ENCODE peak calls at places on chromosomes 7 and 10, in eight cellular contexts. One of them, this sample, is unnamed.
A peak's percentile ranks its signal among the peaks of the same experiment; 100 is the strongest.

GRCh38 chr7:99617187-99617781 is 538 bp downstream of the ZSCAN25 start:
- DNase-seq in GM23338: no peak
- DNase-seq in K562: no peak
- DNase-seq in CD8-positive, alpha-beta T cell: no peak
- DNase-seq in stomach: no peak
- DNase-seq in uterus: no peak
- DNase-seq in OCI-LY7: no peak
- DNase-seq in GM23248: peak; percentile 5
- DNase-seq in this sample: no peak

GRCh38 chr10:48231178-48231577 is 43.3 kb downstream of the FRMPD2 start:
- DNase-seq in GM23338: no peak
- DNase-seq in OCI-LY7: no peak
- DNase-seq in stomach: no peak
- DNase-seq in uterus: no peak
- DNase-seq in CD8-positive, alpha-beta T cell: no peak
- DNase-seq in GM23248: no peak
- DNase-seq in K562: no peak
- DNase-seq in this sample: no peak

GRCh38 chr7:159067870-159068787 is 76.5 kb downstream of the VIPR2 start:
- DNase-seq in stomach: no peak
- DNase-seq in CD8-positive, alpha-beta T cell: no peak
- DNase-seq in GM23338: no peak
- DNase-seq in uterus: peak; percentile 59
- DNase-seq in GM23248: no peak
- DNase-seq in OCI-LY7: no peak
- DNase-seq in K562: peak; percentile 58
- DNase-seq in this sample: peak; percentile 7

GRCh38 chr10:127974911-127975310 is 68.0 kb downstream of the PTPRE start:
- DNase-seq in K562: no peak
- DNase-seq in stomach: no peak
- DNase-seq in CD8-positive, alpha-beta T cell: no peak
- DNase-seq in GM23248: no peak
- DNase-seq in uterus: no peak
- DNase-seq in GM23338: no peak
- DNase-seq in OCI-LY7: no peak
- DNase-seq in this sample: no peak

GRCh38 chr7:471866-472639 is 47.6 kb downstream of the PDGFA start:
- DNase-seq in GM23338: no peak
- DNase-seq in uterus: peak; percentile 74
- DNase-seq in stomach: peak; percentile 72
- DNase-seq in CD8-positive, alpha-beta T cell: no peak
- DNase-seq in OCI-LY7: no peak
- DNase-seq in K562: peak; percentile 87
- DNase-seq in GM23248: peak; percentile 88
- DNase-seq in this sample: no peak

GRCh38 chr7:106871793-106872571 is 6.9 kb downstream of the PIK3CG start:
- DNase-seq in K562: peak; percentile 27
- DNase-seq in GM23248: no peak
- DNase-seq in uterus: no peak
- DNase-seq in CD8-positive, alpha-beta T cell: no peak
- DNase-seq in stomach: no peak
- DNase-seq in GM23338: no peak
- DNase-seq in OCI-LY7: peak; percentile 33
- DNase-seq in this sample: no peak

GRCh38 chr10:103458720-103459119 is at the start of gene CALHM1:
- DNase-seq in stomach: no peak
- DNase-seq in CD8-positive, alpha-beta T cell: no peak
- DNase-seq in GM23338: peak; percentile 76
- DNase-seq in K562: peak; percentile 45
- DNase-seq in OCI-LY7: peak; percentile 70
- DNase-seq in uterus: no peak
- DNase-seq in GM23248: no peak
- DNase-seq in this sample: no peak

GRCh38 chr10:22849077-22849810 is 78.6 kb upstream of the ARMC3 start:
- DNase-seq in stomach: peak; percentile 86
- DNase-seq in K562: no peak
- DNase-seq in CD8-positive, alpha-beta T cell: no peak
- DNase-seq in OCI-LY7: no peak
- DNase-seq in GM23338: no peak
- DNase-seq in uterus: peak; percentile 71
- DNase-seq in GM23248: peak; percentile 72
- DNase-seq in this sample: peak; percentile 47

GRCh38 chr7:128874140-128875031 is 11.7 kb downstream of the ATP6V1F start:
- DNase-seq in stomach: no peak
- DNase-seq in uterus: no peak
- DNase-seq in OCI-LY7: no peak
- DNase-seq in GM23248: no peak
- DNase-seq in CD8-positive, alpha-beta T cell: no peak
- DNase-seq in GM23338: no peak
- DNase-seq in K562: no peak
- DNase-seq in this sample: peak; percentile 95

GRCh38 chr10:107576746-107577145 is 412.2 kb upstream of the SORCS1 start:
- DNase-seq in stomach: peak; percentile 30
- DNase-seq in K562: no peak
- DNase-seq in CD8-positive, alpha-beta T cell: no peak
- DNase-seq in uterus: no peak
- DNase-seq in OCI-LY7: no peak
- DNase-seq in GM23248: peak; percentile 26
- DNase-seq in GM23338: no peak
- DNase-seq in this sample: no peak

GRCh38 chr7:44278451-44279161 is 46.8 kb downstream of the CAMK2B start:
- DNase-seq in CD8-positive, alpha-beta T cell: no peak
- DNase-seq in uterus: peak; percentile 4
- DNase-seq in GM23338: no peak
- DNase-seq in OCI-LY7: no peak
- DNase-seq in K562: no peak
- DNase-seq in GM23248: peak; percentile 20
- DNase-seq in stomach: no peak
- DNase-seq in this sample: no peak

GRCh38 chr7:80719261-80719660 is 80.8 kb downstream of the CD36 start:
- DNase-seq in uterus: no peak
- DNase-seq in K562: no peak
- DNase-seq in GM23248: peak; percentile 88
- DNase-seq in CD8-positive, alpha-beta T cell: no peak
- DNase-seq in GM23338: no peak
- DNase-seq in stomach: no peak
- DNase-seq in OCI-LY7: no peak
- DNase-seq in this sample: no peak

GRCh38 chr7:50629238-50629901 is 64.2 kb upstream of the DDC start:
- DNase-seq in GM23338: no peak
- DNase-seq in CD8-positive, alpha-beta T cell: no peak
- DNase-seq in OCI-LY7: no peak
- DNase-seq in GM23248: no peak
- DNase-seq in uterus: no peak
- DNase-seq in stomach: no peak
- DNase-seq in K562: no peak
- DNase-seq in this sample: no peak
- H3K27ac ChIP-seq in GM23338: no peak overlapping the region
- H3K27ac ChIP-seq in CD8-positive, alpha-beta T cell: no peak overlapping the region
- H3K27ac ChIP-seq in OCI-LY7: no peak overlapping the region
- H3K27ac ChIP-seq in GM23248: no peak overlapping the region
- H3K27ac ChIP-seq in uterus: no peak overlapping the region
- H3K27ac ChIP-seq in stomach: no peak overlapping the region
- H3K27ac ChIP-seq in K562: no peak overlapping the region
- H3K27ac ChIP-seq in this sample: no peak overlapping the region

GRCh38 chr10:30438016-30438850 is 4.2 kb downstream of the MAP3K8 start:
- DNase-seq in stomach: no peak
- DNase-seq in GM23338: no peak
- DNase-seq in K562: peak; percentile 48
- DNase-seq in uterus: no peak
- DNase-seq in OCI-LY7: no peak
- DNase-seq in GM23248: peak; percentile 85
- DNase-seq in CD8-positive, alpha-beta T cell: no peak
- DNase-seq in this sample: no peak
- H3K4me3 ChIP-seq in stomach: peak overlapping the region; percentile 94
- H3K4me3 ChIP-seq in GM23338: no peak overlapping the region
- H3K4me3 ChIP-seq in K562: peak overlapping the region; percentile 13
- H3K4me3 ChIP-seq in uterus: peak overlapping the region; percentile 68
- H3K4me3 ChIP-seq in OCI-LY7: peak overlapping the region; percentile 94
- H3K4me3 ChIP-seq in GM23248: peak overlapping the region; percentile 84
- H3K4me3 ChIP-seq in CD8-positive, alpha-beta T cell: no peak overlapping the region
- H3K4me3 ChIP-seq in this sample: no peak overlapping the region

DNA sequence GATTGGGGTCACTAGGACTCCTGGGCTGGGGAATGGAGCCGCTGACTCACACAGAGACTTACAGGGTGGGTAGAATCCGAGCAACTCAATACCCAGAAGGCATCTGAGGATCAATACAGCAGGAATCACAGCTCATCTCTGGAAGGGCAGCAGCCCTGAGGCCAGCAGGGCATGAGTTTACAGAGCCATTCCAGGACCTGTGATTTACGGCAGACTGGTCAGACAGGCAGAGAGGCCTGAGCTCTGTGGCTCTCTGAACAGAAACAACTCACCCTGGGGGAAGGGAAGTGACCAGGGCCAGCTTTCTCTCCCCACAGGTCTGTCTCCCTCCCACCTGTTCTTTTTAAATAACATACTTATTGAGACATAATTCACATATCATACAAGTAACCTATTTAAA is 88.2 kb upstream of the CXCL12 start:
- DNase-seq in uterus: no peak
- DNase-seq in stomach: no peak
- DNase-seq in K562: no peak
- DNase-seq in GM23248: no peak
- DNase-seq in GM23338: no peak
- DNase-seq in OCI-LY7: no peak
- DNase-seq in CD8-positive, alpha-beta T cell: no peak
- DNase-seq in this sample: no peak
- H3K36me3 ChIP-seq in uterus: no peaks in the 10 kb centered on the region
- H3K36me3 ChIP-seq in stomach: no peaks in the 10 kb centered on the region
- H3K36me3 ChIP-seq in K562: no peaks in the 10 kb centered on the region
- H3K36me3 ChIP-seq in GM23248: no peaks in the 10 kb centered on the region
- H3K36me3 ChIP-seq in GM23338: no peaks in the 10 kb centered on the region
- H3K36me3 ChIP-seq in OCI-LY7: no peaks in the 10 kb centered on the region
- H3K36me3 ChIP-seq in CD8-positive, alpha-beta T cell: no peaks in the 10 kb centered on the region
- H3K36me3 ChIP-seq in this sample: no peaks in the 10 kb centered on the region

GRCh38 chr7:75951506-75951905 is 36.6 kb downstream of the POR start:
- DNase-seq in uterus: no peak
- DNase-seq in CD8-positive, alpha-beta T cell: no peak
- DNase-seq in K562: no peak
- DNase-seq in GM23338: no peak
- DNase-seq in OCI-LY7: no peak
- DNase-seq in GM23248: peak; percentile 91
- DNase-seq in stomach: no peak
- DNase-seq in this sample: peak; percentile 31
- H3K27ac ChIP-seq in uterus: no peak overlapping the region
- H3K27ac ChIP-seq in CD8-positive, alpha-beta T cell: no peak overlapping the region
- H3K27ac ChIP-seq in K562: no peak overlapping the region
- H3K27ac ChIP-seq in GM23338: no peak overlapping the region
- H3K27ac ChIP-seq in OCI-LY7: no peak overlapping the region
- H3K27ac ChIP-seq in GM23248: peak overlapping the region; percentile 60
- H3K27ac ChIP-seq in stomach: no peak overlapping the region
- H3K27ac ChIP-seq in this sample: no peak overlapping the region

GRCh38 chr10:110865804-110866482 is 5.8 kb upstream of the PDCD4 start:
- DNase-seq in uterus: no peak
- DNase-seq in CD8-positive, alpha-beta T cell: no peak
- DNase-seq in GM23338: no peak
- DNase-seq in OCI-LY7: peak; percentile 63
- DNase-seq in K562: no peak
- DNase-seq in stomach: no peak
- DNase-seq in GM23248: peak; percentile 4
- DNase-seq in this sample: no peak
- H3K4me3 ChIP-seq in uterus: no peak overlapping the region
- H3K4me3 ChIP-seq in CD8-positive, alpha-beta T cell: peak overlapping the region; percentile 36
- H3K4me3 ChIP-seq in GM23338: no peak overlapping the region
- H3K4me3 ChIP-seq in OCI-LY7: peak overlapping the region; percentile 60
- H3K4me3 ChIP-seq in K562: no peak overlapping the region
- H3K4me3 ChIP-seq in stomach: no peak overlapping the region
- H3K4me3 ChIP-seq in GM23248: peak overlapping the region; percentile 38
- H3K4me3 ChIP-seq in this sample: no peak overlapping the region

GRCh38 chr7:103124429-103124979 is 24.4 kb downstream of the NAPEPLD start:
- DNase-seq in CD8-positive, alpha-beta T cell: no peak
- DNase-seq in stomach: no peak
- DNase-seq in GM23248: no peak
- DNase-seq in uterus: no peak
- DNase-seq in GM23338: no peak
- DNase-seq in OCI-LY7: no peak
- DNase-seq in K562: no peak
- DNase-seq in this sample: no peak
- H3K36me3 ChIP-seq in CD8-positive, alpha-beta T cell: peaks cover 13% of the 10 kb centered on the region
- H3K36me3 ChIP-seq in stomach: peaks cover 80% of the 10 kb centered on the region
- H3K36me3 ChIP-seq in GM23248: peaks cover 13% of the 10 kb centered on the region
- H3K36me3 ChIP-seq in uterus: no peaks in the 10 kb centered on the region
- H3K36me3 ChIP-seq in GM23338: peaks cover 2% of the 10 kb centered on the region
- H3K36me3 ChIP-seq in OCI-LY7: peaks cover 66% of the 10 kb centered on the region
- H3K36me3 ChIP-seq in K562: peaks cover 33% of the 10 kb centered on the region
- H3K36me3 ChIP-seq in this sample: peaks cover 20% of the 10 kb centered on the region

GRCh38 chr7:151341357-151342101 is at the start of gene NUB1:
- DNase-seq in GM23248: peak; percentile 97
- DNase-seq in GM23338: peak; percentile 95
- DNase-seq in K562: peak; percentile 98
- DNase-seq in OCI-LY7: peak; percentile 91
- DNase-seq in stomach: peak; percentile 96
- DNase-seq in CD8-positive, alpha-beta T cell: peak; percentile 93
- DNase-seq in uterus: peak; percentile 89
- DNase-seq in this sample: peak; percentile 89
- H3K27ac ChIP-seq in GM23248: peak within 1 kb of the TSS; percentile 22
- H3K27ac ChIP-seq in GM23338: no peak within 1 kb of the TSS
- H3K27ac ChIP-seq in K562: peak within 1 kb of the TSS; percentile 62
- H3K27ac ChIP-seq in OCI-LY7: peak within 1 kb of the TSS; percentile 60
- H3K27ac ChIP-seq in stomach: peak within 1 kb of the TSS; percentile 90
- H3K27ac ChIP-seq in CD8-positive, alpha-beta T cell: peak within 1 kb of the TSS; percentile 72
- H3K27ac ChIP-seq in uterus: peak within 1 kb of the TSS; percentile 81
- H3K27ac ChIP-seq in this sample: peak within 1 kb of the TSS; percentile 93

DNA sequence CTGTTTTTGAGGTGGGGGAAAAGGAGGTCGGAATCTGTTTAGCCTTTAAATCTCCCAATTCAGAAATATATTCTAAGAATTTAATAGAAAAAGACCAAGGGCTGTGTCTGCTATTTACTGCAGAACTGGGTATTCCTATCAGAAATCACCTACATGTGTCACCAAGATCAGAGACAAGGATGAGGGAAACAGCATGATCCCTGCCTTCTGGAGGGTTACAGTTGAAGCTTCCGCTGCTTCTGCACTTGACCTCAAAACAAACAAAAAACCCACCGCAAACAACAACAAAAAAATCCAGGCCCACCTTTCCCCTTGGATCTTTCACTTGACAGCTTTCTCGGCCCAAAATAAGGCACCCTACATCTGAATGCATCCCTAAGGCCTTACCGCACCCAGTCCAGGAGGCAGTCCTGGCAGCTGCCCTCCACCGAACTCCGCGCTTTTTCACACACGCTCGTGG is 750 bp upstream of the CDK14 start:
- DNase-seq in stomach: no peak
- DNase-seq in CD8-positive, alpha-beta T cell: no peak
- DNase-seq in K562: no peak
- DNase-seq in OCI-LY7: no peak
- DNase-seq in GM23338: peak; percentile 39
- DNase-seq in GM23248: no peak
- DNase-seq in uterus: no peak
- DNase-seq in this sample: no peak
- H3K4me3 ChIP-seq in stomach: peak overlapping the region; percentile 81
- H3K4me3 ChIP-seq in CD8-positive, alpha-beta T cell: no peak overlapping the region
- H3K4me3 ChIP-seq in K562: peak overlapping the region; percentile 43
- H3K4me3 ChIP-seq in OCI-LY7: peak overlapping the region; percentile 71
- H3K4me3 ChIP-seq in GM23338: peak overlapping the region; percentile 79
- H3K4me3 ChIP-seq in GM23248: peak overlapping the region; percentile 93
- H3K4me3 ChIP-seq in uterus: peak overlapping the region; percentile 61
- H3K4me3 ChIP-seq in this sample: peak overlapping the region; percentile 70

GRCh38 chr10:1009071-1009494 is 16.6 kb downstream of the IDI2 start:
- DNase-seq in OCI-LY7: no peak
- DNase-seq in uterus: no peak
- DNase-seq in GM23338: no peak
- DNase-seq in CD8-positive, alpha-beta T cell: no peak
- DNase-seq in stomach: no peak
- DNase-seq in GM23248: no peak
- DNase-seq in K562: peak; percentile 69
- DNase-seq in this sample: no peak
- H3K36me3 ChIP-seq in OCI-LY7: peaks cover 98% of the 10 kb centered on the region
- H3K36me3 ChIP-seq in uterus: no peaks in the 10 kb centered on the region
- H3K36me3 ChIP-seq in GM23338: peaks cover 77% of the 10 kb centered on the region
- H3K36me3 ChIP-seq in CD8-positive, alpha-beta T cell: peaks cover 65% of the 10 kb centered on the region
- H3K36me3 ChIP-seq in stomach: peaks cover 100% of the 10 kb centered on the region
- H3K36me3 ChIP-seq in GM23248: peaks cover 69% of the 10 kb centered on the region
- H3K36me3 ChIP-seq in K562: peaks cover 99% of the 10 kb centered on the region
- H3K36me3 ChIP-seq in this sample: peaks cover 34% of the 10 kb centered on the region